ENCODE peak calls at places on chromosomes 7 and 10, in nine cellular contexts. B is KBM-7; S is CD4-positive, alpha-beta memory T cell; F is H9; Q is activated naive CD4-positive, alpha-beta T cell treated with anti-CD3 and anti-CD28 coated beads, Interleukin-2, amount 50 U/mL, for 16 hours; P is HTR-8/SVneo; G is OCI-LY7; V is NCI-H82; J is DMS153. C is an unnamed sample.

GRCh38 chr7:141097430-141097829 is 23.6 kb downstream of the TMEM178B start:
- DNase-seq in B (peak; percentile 18), S (no peak), F (no peak), Q (no peak), P (no peak), G (peak; percentile 13), V (no peak), J (no peak), C (no peak)

GRCh38 chr7:48246073-48246472 is 74.8 kb downstream of the ABCA13 start:
- DNase-seq in B (peak; percentile 61), S (no peak), F (no peak), Q (no peak), P (no peak), G (no peak), V (no peak), J (no peak), C (no peak)

GRCh38 chr10:112934193-112934592 is 15.9 kb upstream of the TCF7L2 start:
- DNase-seq in B (no peak), S (no peak), F (no peak), Q (no peak), P (no peak), G (no peak), V (no peak), J (no peak), C (no peak)

GRCh38 chr7:25025218-25025671 is 45.3 kb upstream of the OSBPL3 start:
- DNase-seq in B (no peak), S (no peak), F (no peak), Q (no peak), P (peak; percentile 69), G (no peak), V (no peak), J (no peak), C (no peak)

GRCh38 chr10:24849051-24849450 is 103.4 kb downstream of the PRTFDC1 start:
- DNase-seq in B (no peak), S (no peak), F (no peak), Q (no peak), P (no peak), G (no peak), V (no peak), J (no peak), C (no peak)

GRCh38 chr7:115679976-115680375 is 350.6 kb downstream of the TFEC start:
- DNase-seq in B (peak; percentile 43), S (peak; percentile 10), F (peak; percentile 39), Q (no peak), P (peak; percentile 3), G (peak; percentile 5), V (peak; percentile 68), J (no peak), C (no peak)

GRCh38 chr7:94439893-94440381 is 45.2 kb downstream of the COL1A2 start:
- DNase-seq in B (no peak), S (no peak), F (no peak), Q (no peak), P (no peak), G (no peak), V (no peak), J (no peak), C (no peak)

GRCh38 chr7:27145167-27145883 is 1.8 kb upstream of the HOXA5 start:
- DNase-seq in B (no peak), S (no peak), F (no peak), Q (no peak), P (no peak), G (no peak), V (no peak), J (no peak), C (no peak)

GRCh38 chr10:29480281-29480954 is 154.4 kb downstream of the SVIL start:
- DNase-seq in B (no peak), S (no peak), F (no peak), Q (no peak), P (no peak), G (peak; percentile 33), V (no peak), J (no peak), C (no peak)

GRCh38 chr10:98684019-98684899 is 237.5 kb upstream of the HPS1 start:
- DNase-seq in B (no peak), S (no peak), F (no peak), Q (no peak), P (no peak), G (no peak), V (no peak), J (no peak), C (no peak)

GRCh38 chr10:58177362-58177947 is 90.2 kb downstream of the IPMK start:
- DNase-seq in B (peak; percentile 50), S (peak; percentile 9), F (no peak), Q (no peak), P (peak; percentile 17), G (peak; percentile 35), V (peak; percentile 26), J (no peak), C (peak; percentile 16)

GRCh38 chr7:66958708-66959350 is 36.6 kb downstream of the SBDS start:
- DNase-seq in B (no peak), S (no peak), F (no peak), Q (no peak), P (no peak), G (no peak), V (no peak), J (no peak), C (no peak)

GRCh38 chr10:103869336-103869735 is 14.0 kb upstream of the SH3PXD2A start:
- DNase-seq in B (no peak), S (no peak), F (no peak), Q (no peak), P (no peak), G (no peak), V (no peak), J (no peak), C (no peak)

GRCh38 chr7:82319674-82320118 is 123.9 kb downstream of the CACNA2D1 start:
- DNase-seq in B (no peak), S (no peak), F (no peak), Q (no peak), P (no peak), G (no peak), V (peak; percentile 57), J (peak; percentile 74), C (no peak)

GRCh38 chr7:88075216-88075615 is 141.2 kb downstream of the ADAM22 start:
- DNase-seq in B (no peak), S (no peak), F (no peak), Q (no peak), P (no peak), G (no peak), V (no peak), J (no peak), C (no peak)

GRCh38 chr10:123062726-123063125 is 53.9 kb downstream of the ACADSB start:
- DNase-seq in B (no peak), S (no peak), F (no peak), Q (no peak), P (no peak), G (no peak), V (no peak), J (no peak), C (no peak)

GRCh38 chr10:67912330-67912946 is 28.0 kb downstream of the SIRT1 start:
- DNase-seq in B (no peak), S (no peak), F (no peak), Q (no peak), P (no peak), G (no peak), V (no peak), J (no peak), C (no peak)

GRCh38 chr7:141792526-141792925 is 2.5 kb downstream of the TAS2R5 start:
- DNase-seq in B (no peak), S (no peak), F (no peak), Q (no peak), P (no peak), G (no peak), V (no peak), J (no peak), C (no peak)

GRCh38 chr10:5661043-5661442 is 5.4 kb downstream of the ASB13 start:
- DNase-seq in B (no peak), S (no peak), F (no peak), Q (no peak), P (no peak), G (no peak), V (no peak), J (no peak), C (no peak)

GRCh38 chr7:34567906-34568305 is 90.1 kb upstream of the NPSR1 start:
- DNase-seq in B (peak; percentile 10), S (no peak), F (no peak), Q (no peak), P (no peak), G (no peak), V (no peak), J (no peak), C (no peak)

GRCh38 chr10:613661-614340 is 75.7 kb downstream of the DIP2C start:
- DNase-seq in B (no peak), S (no peak), F (no peak), Q (no peak), P (no peak), G (no peak), V (no peak), J (no peak), C (no peak)

GRCh38 chr10:60382946-60383681 is 6.6 kb downstream of the ANK3 start:
- DNase-seq in B (no peak), S (no peak), F (no peak), Q (no peak), P (no peak), G (no peak), V (no peak), J (no peak), C (no peak)

GRCh38 chr10:103529539-103529938 is 36.0 kb downstream of the NEURL1 start:
- DNase-seq in B (no peak), S (no peak), F (no peak), Q (no peak), P (no peak), G (no peak), V (no peak), J (no peak), C (no peak)

GRCh38 chr7:122289426-122289825 is 15.1 kb downstream of the FEZF1 start:
- DNase-seq in B (no peak), S (no peak), F (no peak), Q (no peak), P (no peak), G (no peak), V (no peak), J (no peak), C (no peak)

GRCh38 chr10:13321576-13321975 is 21.7 kb upstream of the PHYH start:
- DNase-seq in B (no peak), S (no peak), F (no peak), Q (no peak), P (no peak), G (no peak), V (no peak), J (no peak), C (no peak)